ENCODE peak calls at places on chromosome 22, in ten cellular contexts. One of them, this sample, is unnamed.

GRCh38 chr22:47563406-47564157 is 801.1 kb downstream of the TBC1D22A start:
- DNase-seq in AG08396: no peak
- DNase-seq in astrocyte of the cerebellum: no peak
- DNase-seq in nephron progenitor cell: no peak
- DNase-seq in esophagus muscularis mucosa: no peak
- DNase-seq in IMR-90: no peak
- DNase-seq in effector memory CD4-positive, alpha-beta T cell: no peak
- DNase-seq in HuH-7.5: no peak
- DNase-seq in cardiac muscle cell: no peak
- DNase-seq in H9: no peak
- DNase-seq in this sample: no peak

GRCh38 chr22:46339956-46340355 is 4.4 kb downstream of the TRMU start:
- DNase-seq in AG08396: no peak
- DNase-seq in astrocyte of the cerebellum: no peak
- DNase-seq in nephron progenitor cell: no peak
- DNase-seq in esophagus muscularis mucosa: no peak
- DNase-seq in IMR-90: no peak
- DNase-seq in effector memory CD4-positive, alpha-beta T cell: no peak
- DNase-seq in HuH-7.5: no peak
- DNase-seq in cardiac muscle cell: no peak
- DNase-seq in H9: no peak
- DNase-seq in this sample: no peak

GRCh38 chr22:39942433-39943213 is 17.6 kb upstream of the TMA7B start:
- DNase-seq in AG08396: no peak
- DNase-seq in astrocyte of the cerebellum: no peak
- DNase-seq in nephron progenitor cell: no peak
- DNase-seq in esophagus muscularis mucosa: no peak
- DNase-seq in IMR-90: no peak
- DNase-seq in effector memory CD4-positive, alpha-beta T cell: no peak
- DNase-seq in HuH-7.5: no peak
- DNase-seq in cardiac muscle cell: peak
- DNase-seq in H9: no peak
- DNase-seq in this sample: no peak

GRCh38 chr22:42937164-42937854 is 77.6 kb downstream of the PACSIN2 start:
- DNase-seq in AG08396: peak
- DNase-seq in astrocyte of the cerebellum: peak
- DNase-seq in nephron progenitor cell: no peak
- DNase-seq in esophagus muscularis mucosa: no peak
- DNase-seq in IMR-90: peak
- DNase-seq in effector memory CD4-positive, alpha-beta T cell: no peak
- DNase-seq in HuH-7.5: no peak
- DNase-seq in cardiac muscle cell: peak
- DNase-seq in H9: peak
- DNase-seq in this sample: no peak

GRCh38 chr22:33658775-33659174 is 261.5 kb downstream of the LARGE1 start:
- DNase-seq in AG08396: peak
- DNase-seq in astrocyte of the cerebellum: no peak
- DNase-seq in nephron progenitor cell: no peak
- DNase-seq in esophagus muscularis mucosa: no peak
- DNase-seq in IMR-90: peak
- DNase-seq in effector memory CD4-positive, alpha-beta T cell: no peak
- DNase-seq in HuH-7.5: no peak
- DNase-seq in cardiac muscle cell: peak
- DNase-seq in H9: no peak
- DNase-seq in this sample: no peak

GRCh38 chr22:18048041-18048440 is 23.7 kb upstream of the MICAL3 start:
- DNase-seq in AG08396: no peak
- DNase-seq in astrocyte of the cerebellum: no peak
- DNase-seq in nephron progenitor cell: no peak
- DNase-seq in esophagus muscularis mucosa: no peak
- DNase-seq in IMR-90: no peak
- DNase-seq in effector memory CD4-positive, alpha-beta T cell: no peak
- DNase-seq in HuH-7.5: no peak
- DNase-seq in cardiac muscle cell: no peak
- DNase-seq in H9: no peak
- DNase-seq in this sample: no peak

GRCh38 chr22:36297568-36297967 is 44.6 kb downstream of the APOL1 start:
- DNase-seq in AG08396: no peak
- DNase-seq in astrocyte of the cerebellum: no peak
- DNase-seq in nephron progenitor cell: no peak
- DNase-seq in esophagus muscularis mucosa: no peak
- DNase-seq in IMR-90: no peak
- DNase-seq in effector memory CD4-positive, alpha-beta T cell: no peak
- DNase-seq in HuH-7.5: no peak
- DNase-seq in cardiac muscle cell: no peak
- DNase-seq in H9: no peak
- DNase-seq in this sample: no peak

GRCh38 chr22:39490135-39490798 is 11.8 kb upstream of the MIEF1 start:
- DNase-seq in AG08396: peak
- DNase-seq in astrocyte of the cerebellum: peak
- DNase-seq in nephron progenitor cell: peak
- DNase-seq in esophagus muscularis mucosa: no peak
- DNase-seq in IMR-90: peak
- DNase-seq in effector memory CD4-positive, alpha-beta T cell: peak
- DNase-seq in HuH-7.5: peak
- DNase-seq in cardiac muscle cell: peak
- DNase-seq in H9: peak
- DNase-seq in this sample: peak

GRCh38 chr22:41076857-41077256 is 15.5 kb upstream of the EP300 start:
- DNase-seq in AG08396: no peak
- DNase-seq in astrocyte of the cerebellum: no peak
- DNase-seq in nephron progenitor cell: no peak
- DNase-seq in esophagus muscularis mucosa: no peak
- DNase-seq in IMR-90: no peak
- DNase-seq in effector memory CD4-positive, alpha-beta T cell: no peak
- DNase-seq in HuH-7.5: no peak
- DNase-seq in cardiac muscle cell: no peak
- DNase-seq in H9: no peak
- DNase-seq in this sample: no peak

GRCh38 chr22:26573026-26573662 is 16.8 kb downstream of the TPST2 start:
- DNase-seq in AG08396: no peak
- DNase-seq in astrocyte of the cerebellum: no peak
- DNase-seq in nephron progenitor cell: no peak
- DNase-seq in esophagus muscularis mucosa: no peak
- DNase-seq in IMR-90: peak
- DNase-seq in effector memory CD4-positive, alpha-beta T cell: no peak
- DNase-seq in HuH-7.5: no peak
- DNase-seq in cardiac muscle cell: peak
- DNase-seq in H9: no peak
- DNase-seq in this sample: no peak

GRCh38 chr22:33000342-33001280 is 57.6 kb downstream of the SYN3 start:
- DNase-seq in AG08396: peak
- DNase-seq in astrocyte of the cerebellum: peak
- DNase-seq in nephron progenitor cell: peak
- DNase-seq in esophagus muscularis mucosa: peak
- DNase-seq in IMR-90: peak
- DNase-seq in effector memory CD4-positive, alpha-beta T cell: no peak
- DNase-seq in HuH-7.5: no peak
- DNase-seq in cardiac muscle cell: peak
- DNase-seq in H9: peak
- DNase-seq in this sample: no peak

GRCh38 chr22:47089374-47089773 is 326.9 kb downstream of the TBC1D22A start:
- DNase-seq in AG08396: no peak
- DNase-seq in astrocyte of the cerebellum: no peak
- DNase-seq in nephron progenitor cell: no peak
- DNase-seq in esophagus muscularis mucosa: no peak
- DNase-seq in IMR-90: no peak
- DNase-seq in effector memory CD4-positive, alpha-beta T cell: no peak
- DNase-seq in HuH-7.5: no peak
- DNase-seq in cardiac muscle cell: no peak
- DNase-seq in H9: no peak
- DNase-seq in this sample: no peak

GRCh38 chr22:39952347-39952746 is 7.8 kb upstream of the TMA7B start:
- DNase-seq in AG08396: no peak
- DNase-seq in astrocyte of the cerebellum: no peak
- DNase-seq in nephron progenitor cell: no peak
- DNase-seq in esophagus muscularis mucosa: no peak
- DNase-seq in IMR-90: no peak
- DNase-seq in effector memory CD4-positive, alpha-beta T cell: no peak
- DNase-seq in HuH-7.5: no peak
- DNase-seq in cardiac muscle cell: no peak
- DNase-seq in H9: no peak
- DNase-seq in this sample: no peak

GRCh38 chr22:29609139-29609538 is 5.7 kb downstream of the NF2 start:
- DNase-seq in AG08396: no peak
- DNase-seq in astrocyte of the cerebellum: no peak
- DNase-seq in nephron progenitor cell: no peak
- DNase-seq in esophagus muscularis mucosa: no peak
- DNase-seq in IMR-90: no peak
- DNase-seq in effector memory CD4-positive, alpha-beta T cell: no peak
- DNase-seq in HuH-7.5: peak
- DNase-seq in cardiac muscle cell: no peak
- DNase-seq in H9: no peak
- DNase-seq in this sample: no peak

GRCh38 chr22:16965560-16965959 is 42.5 kb downstream of the GAB4 start:
- DNase-seq in AG08396: no peak
- DNase-seq in astrocyte of the cerebellum: no peak
- DNase-seq in nephron progenitor cell: no peak
- DNase-seq in esophagus muscularis mucosa: no peak
- DNase-seq in IMR-90: no peak
- DNase-seq in effector memory CD4-positive, alpha-beta T cell: no peak
- DNase-seq in HuH-7.5: no peak
- DNase-seq in cardiac muscle cell: no peak
- DNase-seq in H9: no peak
- DNase-seq in this sample: no peak

GRCh38 chr22:35051034-35051535 is 14.9 kb upstream of the ISX start:
- DNase-seq in AG08396: no peak
- DNase-seq in astrocyte of the cerebellum: no peak
- DNase-seq in nephron progenitor cell: no peak
- DNase-seq in esophagus muscularis mucosa: no peak
- DNase-seq in IMR-90: no peak
- DNase-seq in effector memory CD4-positive, alpha-beta T cell: no peak
- DNase-seq in HuH-7.5: no peak
- DNase-seq in cardiac muscle cell: no peak
- DNase-seq in H9: peak
- DNase-seq in this sample: no peak

GRCh38 chr22:43152001-43152354 is 619 bp downstream of the TSPO start:
- DNase-seq in AG08396: no peak
- DNase-seq in astrocyte of the cerebellum: no peak
- DNase-seq in nephron progenitor cell: no peak
- DNase-seq in esophagus muscularis mucosa: no peak
- DNase-seq in IMR-90: no peak
- DNase-seq in effector memory CD4-positive, alpha-beta T cell: no peak
- DNase-seq in HuH-7.5: no peak
- DNase-seq in cardiac muscle cell: no peak
- DNase-seq in H9: no peak
- DNase-seq in this sample: no peak

GRCh38 chr22:46815132-46815531 is 52.7 kb downstream of the TBC1D22A start:
- DNase-seq in AG08396: no peak
- DNase-seq in astrocyte of the cerebellum: no peak
- DNase-seq in nephron progenitor cell: no peak
- DNase-seq in esophagus muscularis mucosa: no peak
- DNase-seq in IMR-90: no peak
- DNase-seq in effector memory CD4-positive, alpha-beta T cell: no peak
- DNase-seq in HuH-7.5: no peak
- DNase-seq in cardiac muscle cell: no peak
- DNase-seq in H9: no peak
- DNase-seq in this sample: no peak

GRCh38 chr22:44807915-44808690 is 55.7 kb downstream of the ARHGAP8 start:
- DNase-seq in AG08396: no peak
- DNase-seq in astrocyte of the cerebellum: no peak
- DNase-seq in nephron progenitor cell: peak
- DNase-seq in esophagus muscularis mucosa: no peak
- DNase-seq in IMR-90: no peak
- DNase-seq in effector memory CD4-positive, alpha-beta T cell: no peak
- DNase-seq in HuH-7.5: no peak
- DNase-seq in cardiac muscle cell: no peak
- DNase-seq in H9: peak
- DNase-seq in this sample: no peak

GRCh38 chr22:20080776-20081654 is 974 bp downstream of the DGCR8 start:
- DNase-seq in AG08396: peak
- DNase-seq in astrocyte of the cerebellum: no peak
- DNase-seq in nephron progenitor cell: peak
- DNase-seq in esophagus muscularis mucosa: no peak
- DNase-seq in IMR-90: peak
- DNase-seq in effector memory CD4-positive, alpha-beta T cell: no peak
- DNase-seq in HuH-7.5: peak
- DNase-seq in cardiac muscle cell: peak
- DNase-seq in H9: peak
- DNase-seq in this sample: no peak

GRCh38 chr22:38751422-38752346 is 4.1 kb downstream of the SUN2 start:
- DNase-seq in AG08396: no peak
- DNase-seq in astrocyte of the cerebellum: no peak
- DNase-seq in nephron progenitor cell: no peak
- DNase-seq in esophagus muscularis mucosa: no peak
- DNase-seq in IMR-90: no peak
- DNase-seq in effector memory CD4-positive, alpha-beta T cell: peak
- DNase-seq in HuH-7.5: no peak
- DNase-seq in cardiac muscle cell: no peak
- DNase-seq in H9: no peak
- DNase-seq in this sample: no peak

GRCh38 chr22:33605686-33606085 is 314.6 kb downstream of the LARGE1 start:
- DNase-seq in AG08396: no peak
- DNase-seq in astrocyte of the cerebellum: no peak
- DNase-seq in nephron progenitor cell: no peak
- DNase-seq in esophagus muscularis mucosa: no peak
- DNase-seq in IMR-90: no peak
- DNase-seq in effector memory CD4-positive, alpha-beta T cell: no peak
- DNase-seq in HuH-7.5: no peak
- DNase-seq in cardiac muscle cell: no peak
- DNase-seq in H9: no peak
- DNase-seq in this sample: no peak

GRCh38 chr22:17700778-17701177 is 62.2 kb downstream of the BCL2L13 start:
- DNase-seq in AG08396: no peak
- DNase-seq in astrocyte of the cerebellum: no peak
- DNase-seq in nephron progenitor cell: no peak
- DNase-seq in esophagus muscularis mucosa: no peak
- DNase-seq in IMR-90: no peak
- DNase-seq in effector memory CD4-positive, alpha-beta T cell: no peak
- DNase-seq in HuH-7.5: no peak
- DNase-seq in cardiac muscle cell: peak
- DNase-seq in H9: no peak
- DNase-seq in this sample: no peak

GRCh38 chr22:22751043-22751603 is 106.7 kb downstream of the GGTLC2 start:
- DNase-seq in AG08396: no peak
- DNase-seq in astrocyte of the cerebellum: no peak
- DNase-seq in nephron progenitor cell: no peak
- DNase-seq in esophagus muscularis mucosa: no peak
- DNase-seq in IMR-90: no peak
- DNase-seq in effector memory CD4-positive, alpha-beta T cell: no peak
- DNase-seq in HuH-7.5: no peak
- DNase-seq in cardiac muscle cell: no peak
- DNase-seq in H9: no peak
- DNase-seq in this sample: no peak

GRCh38 chr22:43151251-43152000 is at the start of gene TSPO:
- DNase-seq in AG08396: peak
- DNase-seq in astrocyte of the cerebellum: no peak
- DNase-seq in nephron progenitor cell: peak
- DNase-seq in esophagus muscularis mucosa: peak
- DNase-seq in IMR-90: peak
- DNase-seq in effector memory CD4-positive, alpha-beta T cell: peak
- DNase-seq in HuH-7.5: peak
- DNase-seq in cardiac muscle cell: peak
- DNase-seq in H9: peak
- DNase-seq in this sample: peak

GRCh38 chr22:47176573-47177333 is 414.3 kb downstream of the TBC1D22A start:
- DNase-seq in AG08396: no peak
- DNase-seq in astrocyte of the cerebellum: no peak
- DNase-seq in nephron progenitor cell: no peak
- DNase-seq in esophagus muscularis mucosa: no peak
- DNase-seq in IMR-90: no peak
- DNase-seq in effector memory CD4-positive, alpha-beta T cell: no peak
- DNase-seq in HuH-7.5: no peak
- DNase-seq in cardiac muscle cell: no peak
- DNase-seq in H9: peak
- DNase-seq in this sample: no peak

GRCh38 chr22:19738664-19739447 is 15.5 kb downstream of the GP1BB start:
- DNase-seq in AG08396: no peak
- DNase-seq in astrocyte of the cerebellum: no peak
- DNase-seq in nephron progenitor cell: peak
- DNase-seq in esophagus muscularis mucosa: no peak
- DNase-seq in IMR-90: no peak
- DNase-seq in effector memory CD4-positive, alpha-beta T cell: no peak
- DNase-seq in HuH-7.5: no peak
- DNase-seq in cardiac muscle cell: no peak
- DNase-seq in H9: no peak
- DNase-seq in this sample: no peak

GRCh38 chr22:45072322-45072903 is 62.6 kb upstream of the PHF21B start:
- DNase-seq in AG08396: peak
- DNase-seq in astrocyte of the cerebellum: peak
- DNase-seq in nephron progenitor cell: peak
- DNase-seq in esophagus muscularis mucosa: no peak
- DNase-seq in IMR-90: peak
- DNase-seq in effector memory CD4-positive, alpha-beta T cell: no peak
- DNase-seq in HuH-7.5: no peak
- DNase-seq in cardiac muscle cell: peak
- DNase-seq in H9: peak
- DNase-seq in this sample: no peak

This sample was measured in D721Med.